ENCODE peak calls at places on chromosome 14, in nine cellular contexts. K is NCI-H1092 treated with DMSO at 0.1 percent for 48 hours, S is iPS-NIHi11, V is GM06990, O is NCI-H226, P is RWPE1, E is dermis microvascular lymphatic vessel endothelial cell, X is germinal center, F is Daoy. B is an unnamed sample.

GRCh38 chr14:100930270-100930669 is 26.7 kb upstream of the RTL1 start:
- DNase-seq in K (no peak), S (no peak), V (no peak), O (no peak), P (no peak), E (no peak), X (no peak), F (no peak), B (no peak)

GRCh38 chr14:104115691-104116543 is 22.5 kb upstream of the KIF26A start:
- DNase-seq in K (no peak), S (no peak), V (no peak), O (no peak), P (no peak), E (no peak), X (no peak), F (peak), B (no peak)

GRCh38 chr14:40762685-40763084 is 844.0 kb upstream of the LRFN5 start:
- DNase-seq in K (no peak), S (no peak), V (no peak), O (no peak), P (no peak), E (no peak), X (no peak), F (no peak), B (no peak)

GRCh38 chr14:91335191-91336092 is 82.2 kb downstream of the CCDC88C start:
- DNase-seq in K (no peak), S (no peak), V (no peak), O (no peak), P (no peak), E (no peak), X (no peak), F (no peak), B (no peak)

GRCh38 chr14:99330316-99331240 is 58.6 kb upstream of the BCL11B start:
- DNase-seq in K (no peak), S (no peak), V (no peak), O (no peak), P (no peak), E (no peak), X (no peak), F (no peak), B (no peak)

GRCh38 chr14:74794947-74795346 is 31.8 kb downstream of the YLPM1 start:
- DNase-seq in K (no peak), S (no peak), V (no peak), O (no peak), P (no peak), E (no peak), X (no peak), F (no peak), B (no peak)

GRCh38 chr14:100304825-100305445 is 1.3 kb downstream of the SLC25A29 start:
- DNase-seq in K (peak), S (peak), V (no peak), O (peak), P (peak), E (no peak), X (no peak), F (peak), B (peak)

GRCh38 chr14:54627325-54627717 is 60.4 kb downstream of the SAMD4A start:
- DNase-seq in K (no peak), S (no peak), V (no peak), O (no peak), P (no peak), E (no peak), X (peak), F (no peak), B (no peak)

GRCh38 chr14:54348001-54348611 is 48.7 kb upstream of the CDKN3 start:
- DNase-seq in K (peak), S (peak), V (no peak), O (peak), P (peak), E (peak), X (peak), F (peak), B (peak)

GRCh38 chr14:93299831-93300230 is 33.0 kb downstream of the BTBD7 start:
- DNase-seq in K (no peak), S (no peak), V (no peak), O (peak), P (no peak), E (no peak), X (no peak), F (no peak), B (no peak)

GRCh38 chr14:96294246-96294645 is 38.2 kb downstream of the BDKRB1 start:
- DNase-seq in K (no peak), S (no peak), V (no peak), O (no peak), P (no peak), E (no peak), X (no peak), F (no peak), B (no peak)

GRCh38 chr14:69105326-69105725 is 47.6 kb downstream of the DCAF5 start:
- DNase-seq in K (no peak), S (no peak), V (no peak), O (peak), P (no peak), E (no peak), X (no peak), F (peak), B (no peak)

GRCh38 chr14:30142216-30142615 is 214.6 kb upstream of the PRKD1 start:
- DNase-seq in K (no peak), S (no peak), V (no peak), O (no peak), P (no peak), E (no peak), X (no peak), F (no peak), B (no peak)

GRCh38 chr14:102928412-102929348 is 6.2 kb downstream of the AMN start:
- DNase-seq in K (peak), S (peak), V (peak), O (peak), P (peak), E (no peak), X (peak), F (peak), B (no peak)

GRCh38 chr14:37142835-37143499 is 29.4 kb downstream of the SLC25A21 start:
- DNase-seq in K (no peak), S (no peak), V (no peak), O (no peak), P (peak), E (peak), X (no peak), F (peak), B (no peak)

GRCh38 chr14:61547186-61548121 is 147.9 kb upstream of the HIF1A start:
- DNase-seq in K (no peak), S (no peak), V (no peak), O (peak), P (peak), E (no peak), X (no peak), F (peak), B (no peak)